ENCODE peak calls at places on chromosomes 12 and 14, in nine cellular contexts. Z is dorsolateral prefrontal cortex, B is heart left ventricle, X is osteocyte, Q is lower leg skin, O is endothelial cell, K is GM13977, M is coronary artery, U is neural progenitor cell. G is an unnamed sample.

GRCh38 chr14:105019861-105020814 is 745 bp downstream of the CDCA4 start:
- DNase-seq in Z (no peak), B (no peak), X (no peak), Q (no peak), O (peak; percentile 73), K (peak; percentile 72), M (no peak), U (peak; percentile 73), G (no peak)

GRCh38 chr12:46549527-46550265 is 177.1 kb upstream of the SLC38A2 start:
- DNase-seq in Z (no peak), B (no peak), X (no peak), Q (no peak), O (no peak), K (no peak), M (no peak), U (no peak), G (no peak)

GRCh38 chr12:28787151-28787550 is 361.9 kb upstream of the FAR2 start:
- DNase-seq in Z (no peak), B (no peak), X (no peak), Q (no peak), O (no peak), K (no peak), M (no peak), U (no peak), G (no peak)

GRCh38 chr14:31937730-31938346 is 139.3 kb upstream of the ARHGAP5 start:
- DNase-seq in Z (no peak), B (peak; percentile 58), X (no peak), Q (no peak), O (no peak), K (peak; percentile 58), M (no peak), U (no peak), G (no peak)

GRCh38 chr12:71661977-71662522 is 1.6 kb downstream of the ZFC3H1 start:
- DNase-seq in Z (no peak), B (no peak), X (no peak), Q (no peak), O (no peak), K (no peak), M (no peak), U (no peak), G (no peak)

GRCh38 chr12:44812062-44812461 is 64.1 kb downstream of the NELL2 start:
- DNase-seq in Z (no peak), B (no peak), X (no peak), Q (no peak), O (no peak), K (no peak), M (no peak), U (no peak), G (no peak)

GRCh38 chr12:94674835-94675234 is 24.5 kb upstream of the TMCC3 start:
- DNase-seq in Z (no peak), B (peak; percentile 26), X (no peak), Q (peak; percentile 87), O (no peak), K (no peak), M (no peak), U (no peak), G (no peak)

GRCh38 chr14:65686761-65687160 is 274.2 kb downstream of the FUT8 start:
- DNase-seq in Z (no peak), B (no peak), X (no peak), Q (no peak), O (no peak), K (peak; percentile 31), M (no peak), U (no peak), G (no peak)

GRCh38 chr12:33330940-33331339 is 108.7 kb downstream of the SYT10 start:
- DNase-seq in Z (no peak), B (no peak), X (no peak), Q (no peak), O (no peak), K (no peak), M (no peak), U (no peak), G (no peak)

GRCh38 chr12:82359115-82359478 is 768 bp downstream of the METTL25 start:
- DNase-seq in Z (no peak), B (no peak), X (no peak), Q (no peak), O (peak; percentile 15), K (no peak), M (peak; percentile 71), U (peak; percentile 36), G (no peak)

GRCh38 chr12:50110762-50111416 is 1.1 kb upstream of the COX14 start:
- DNase-seq in Z (no peak), B (peak; percentile 84), X (no peak), Q (peak; percentile 87), O (no peak), K (no peak), M (peak; percentile 92), U (peak; percentile 60), G (no peak)

GRCh38 chr12:127296591-127296990 is 970.4 kb upstream of the TMEM132C start:
- DNase-seq in Z (no peak), B (no peak), X (no peak), Q (peak; percentile 9), O (no peak), K (no peak), M (no peak), U (no peak), G (no peak)

GRCh38 chr12:127292736-127293135 is 974.2 kb upstream of the TMEM132C start:
- DNase-seq in Z (no peak), B (no peak), X (peak; percentile 60), Q (no peak), O (no peak), K (no peak), M (no peak), U (no peak), G (no peak)

GRCh38 chr12:127294651-127295205 is 972.2 kb upstream of the TMEM132C start:
- DNase-seq in Z (no peak), B (no peak), X (peak; percentile 75), Q (peak; percentile 17), O (no peak), K (no peak), M (no peak), U (no peak), G (no peak)

GRCh38 chr12:127295630-127296029 is 971.3 kb upstream of the TMEM132C start:
- DNase-seq in Z (no peak), B (no peak), X (peak; percentile 34), Q (peak; percentile 45), O (no peak), K (no peak), M (no peak), U (no peak), G (no peak)

GRCh38 chr12:127293507-127294310 is 973.3 kb upstream of the TMEM132C start:
- DNase-seq in Z (no peak), B (peak; percentile 17), X (peak; percentile 86), Q (peak; percentile 87), O (no peak), K (no peak), M (no peak), U (peak; percentile 76), G (no peak)
- TF ChIP-seq CTCF in Z (peak; percentile 53), B (peak; percentile 68), X (peak; percentile 69), Q (no peak), O (no peak), K (peak; percentile 48), M (no peak), U (peak; percentile 81), G (peak; percentile 79)

GRCh38 chr14:77124345-77125274 is 17.0 kb downstream of the ZDHHC22 start:
- DNase-seq in Z (peak; percentile 68), B (peak; percentile 36), X (no peak), Q (no peak), O (peak; percentile 76), K (peak; percentile 79), M (peak; percentile 75), U (peak; percentile 82), G (no peak)
- TF ChIP-seq CTCF in Z (no peak), B (peak; percentile 91), X (peak; percentile 71), Q (no peak), O (peak; percentile 78), K (peak; percentile 87), M (peak; percentile 49), U (peak; percentile 67), G (peak; percentile 85)

GRCh38 chr12:124916370-124917134 is 2.1 kb upstream of the UBC start:
- DNase-seq in Z (peak; percentile 60), B (peak; percentile 76), X (no peak), Q (peak; percentile 95), O (no peak), K (no peak), M (peak; percentile 84), U (peak; percentile 52), G (no peak)

GRCh38 chr12:124914392-124915248 is at the start of gene UBC:
- DNase-seq in Z (peak; percentile 90), B (peak; percentile 94), X (peak; percentile 95), Q (peak; percentile 99), O (peak; percentile 87), K (peak; percentile 84), M (peak; percentile 93), U (peak; percentile 95), G (peak; percentile 91)

GRCh38 chr12:124910561-124911478 is 3.6 kb downstream of the UBC start:
- DNase-seq in Z (no peak), B (no peak), X (no peak), Q (no peak), O (no peak), K (no peak), M (no peak), U (peak; percentile 11), G (no peak)

GRCh38 chr12:124915249-124916236 is 1.1 kb upstream of the UBC start:
- DNase-seq in Z (no peak), B (peak; percentile 60), X (no peak), Q (no peak), O (no peak), K (peak; percentile 31), M (no peak), U (peak; percentile 79), G (no peak)

GRCh38 chr12:124913474-124914391 is 717 bp downstream of the UBC start:
- DNase-seq in Z (peak; percentile 81), B (peak; percentile 85), X (peak; percentile 90), Q (peak; percentile 97), O (peak; percentile 73), K (peak; percentile 66), M (peak; percentile 88), U (peak; percentile 90), G (peak; percentile 87)
- TF ChIP-seq CTCF in Z (peak; percentile 48), B (peak; percentile 58), X (peak; percentile 55), Q (peak; percentile 60), O (peak; percentile 54), K (peak; percentile 68), M (no peak), U (peak; percentile 53), G (peak; percentile 69)

GRCh38 chr12:12562585-12563245 is at the start of gene DUSP16:
- DNase-seq in Z (peak; percentile 87), B (peak; percentile 93), X (peak; percentile 95), Q (peak; percentile 97), O (peak; percentile 87), K (peak; percentile 94), M (peak; percentile 95), U (peak; percentile 98), G (peak; percentile 90)
- TF ChIP-seq CTCF in Z (peak; percentile 16), B (peak; percentile 26), X (peak; percentile 28), Q (no peak), O (peak; percentile 12), K (peak; percentile 22), M (no peak), U (peak; percentile 27), G (peak; percentile 36)

DNA sequence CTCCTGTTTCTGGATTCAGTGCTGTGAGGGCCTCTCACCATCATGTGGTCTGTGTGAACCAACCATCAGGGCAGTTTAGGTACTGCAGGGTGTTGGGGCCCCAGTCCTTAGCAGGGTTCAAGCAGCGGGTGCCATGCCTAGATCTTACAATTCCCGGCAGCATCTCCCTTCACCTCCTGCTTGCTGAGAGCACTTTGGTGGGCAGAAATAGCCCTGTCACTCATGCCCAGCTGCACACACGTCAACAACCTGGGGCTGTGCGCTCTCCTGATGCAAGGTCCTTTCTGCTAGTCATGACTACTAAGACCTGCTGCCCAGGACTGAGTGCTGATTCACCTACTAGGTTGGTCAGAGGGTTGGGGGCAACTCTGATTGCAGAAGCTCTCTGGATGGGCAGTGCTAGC is 72.1 kb downstream of the NINJ2 start:
- DNase-seq in Z (no peak), B (peak; percentile 72), X (no peak), Q (peak; percentile 67), O (no peak), K (no peak), M (no peak), U (no peak), G (no peak)
- TF ChIP-seq CTCF in Z (no peak), B (peak; percentile 61), X (no peak), Q (no peak), O (no peak), K (no peak), M (no peak), U (peak; percentile 6), G (peak; percentile 38)